ENCODE peak calls at places on chromosomes 16 and 17, in nine cellular contexts. S is omental fat pad, K is HT1080, X is HS-5, P is GM04504, M is prostate gland, V is transverse colon, C is choroid plexus epithelial cell, E is neural crest cell. I is an unnamed sample.

GRCh38 chr17:19410875-19411291 is at the start of gene RNF112:
- DNase-seq in P (no peak), V (no peak), K (no peak), M (no peak), E (no peak), X (no peak), C (peak), S (no peak), I (no peak)

GRCh38 chr16:81018496-81018895 is 11.5 kb downstream of the CENPN start:
- DNase-seq in K (no peak), S (no peak), P (no peak), M (no peak), E (no peak), C (no peak), V (no peak), X (no peak), I (no peak)

GRCh38 chr17:73746314-73747073 is 102.2 kb upstream of the SDK2 start:
- DNase-seq in V (no peak), S (no peak), C (no peak), K (no peak), M (no peak), E (no peak), P (no peak), X (no peak), I (no peak)

GRCh38 chr17:77455878-77456234 is 315.1 kb downstream of the SEC14L1 start:
- DNase-seq in X (no peak), S (no peak), C (no peak), V (no peak), M (no peak), K (no peak), E (no peak), P (no peak), I (no peak)

GRCh38 chr17:56629450-56630187 is 36.1 kb downstream of the NOG start:
- DNase-seq in V (no peak), E (peak), S (no peak), K (peak), M (no peak), X (no peak), P (no peak), C (peak), I (no peak)

GRCh38 chr16:80034948-80035700 is 434.6 kb upstream of the MAF start:
- DNase-seq in P (no peak), C (peak), X (no peak), E (no peak), M (no peak), K (peak), V (no peak), S (no peak), I (no peak)

GRCh38 chr16:2183671-2184070 is 12.7 kb downstream of the CASKIN1 start:
- DNase-seq in E (no peak), C (no peak), S (no peak), K (no peak), P (no peak), V (no peak), M (no peak), X (no peak), I (no peak)

GRCh38 chr16:69494993-69495392 is 70.6 kb downstream of the CYB5B start:
- DNase-seq in K (no peak), P (no peak), S (no peak), X (no peak), C (peak), V (peak), M (no peak), E (peak), I (peak)

GRCh38 chr16:69179255-69180010 is 7.5 kb upstream of the SNTB2 start:
- DNase-seq in S (no peak), P (peak), M (peak), E (no peak), C (peak), X (no peak), K (peak), V (peak), I (no peak)

GRCh38 chr16:84501077-84501735 is 3.3 kb downstream of the MEAK7 start:
- DNase-seq in K (peak), C (peak), V (peak), E (no peak), X (peak), M (no peak), P (no peak), S (no peak), I (no peak)

GRCh38 chr16:79006762-79007161 is 593.8 kb downstream of the MAF start:
- DNase-seq in K (no peak), E (no peak), C (no peak), P (no peak), S (no peak), M (no peak), X (no peak), V (no peak), I (no peak)

GRCh38 chr16:57649443-57649751 is 18.7 kb upstream of the ADGRG3 start:
- DNase-seq in M (no peak), S (no peak), K (no peak), P (no peak), E (no peak), X (no peak), V (no peak), C (no peak), I (no peak)